ENCODE peak calls at places on chromosomes 5 and 9, in nine cellular contexts. P is AG08396; R is left ventricle myocardium inferior; L is cardiac fibroblast; Z is cerebellar cortex; F is naive thymus-derived CD8-positive, alpha-beta T cell; M is esophagus squamous epithelium; W is T-helper 17 cell; I is pancreas. E is an unnamed sample.

GRCh38 chr5:93611900-93612898 is 29.2 kb downstream of the NR2F1 start:
- DNase-seq in P (peak), R (no peak), L (no peak), Z (peak), F (no peak), M (no peak), W (no peak), I (no peak), E (no peak)

GRCh38 chr5:59206132-59206581 is 623.3 kb downstream of the RAB3C start:
- DNase-seq in P (no peak), R (no peak), L (peak), Z (no peak), F (no peak), M (no peak), W (no peak), I (no peak), E (no peak)

GRCh38 chr9:79145442-79145841 is 426.3 kb upstream of the TLE4 start:
- DNase-seq in P (no peak), R (no peak), L (no peak), Z (no peak), F (no peak), M (no peak), W (no peak), I (no peak), E (no peak)

GRCh38 chr9:134069536-134070399 is 1.9 kb upstream of the BRD3 start:
- DNase-seq in P (no peak), R (no peak), L (no peak), Z (no peak), F (no peak), M (no peak), W (no peak), I (no peak), E (no peak)

GRCh38 chr9:4866239-4866969 is 73.7 kb downstream of the RCL1 start:
- DNase-seq in P (no peak), R (no peak), L (no peak), Z (no peak), F (no peak), M (no peak), W (no peak), I (no peak), E (no peak)

GRCh38 chr5:92780057-92780456 is 801.0 kb downstream of the NR2F1-AS1 start:
- DNase-seq in P (no peak), R (no peak), L (no peak), Z (peak), F (no peak), M (no peak), W (no peak), I (no peak), E (no peak)

GRCh38 chr9:120916573-120916972 is 10.0 kb downstream of the TRAF1 start:
- DNase-seq in P (peak), R (peak), L (peak), Z (no peak), F (no peak), M (no peak), W (no peak), I (no peak), E (peak)

GRCh38 chr9:102101723-102102122 is 363.3 kb upstream of the GRIN3A start:
- DNase-seq in P (no peak), R (no peak), L (peak), Z (no peak), F (no peak), M (no peak), W (no peak), I (no peak), E (no peak)

GRCh38 chr9:109286981-109287380 is 33.9 kb downstream of the EPB41L4B start:
- DNase-seq in P (no peak), R (no peak), L (no peak), Z (no peak), F (no peak), M (no peak), W (no peak), I (no peak), E (peak)

GRCh38 chr5:113214606-113215323 is 220.0 kb downstream of the TSSK1B start:
- DNase-seq in P (no peak), R (no peak), L (no peak), Z (no peak), F (no peak), M (no peak), W (no peak), I (no peak), E (no peak)

GRCh38 chr5:172276214-172276613 is 7.3 kb downstream of the UBTD2 start:
- DNase-seq in P (peak), R (no peak), L (peak), Z (peak), F (no peak), M (no peak), W (no peak), I (no peak), E (no peak)

GRCh38 chr9:122206118-122207046 is 22.4 kb downstream of the LHX6 start:
- DNase-seq in P (peak), R (no peak), L (peak), Z (no peak), F (no peak), M (no peak), W (no peak), I (no peak), E (no peak)

GRCh38 chr9:14478175-14479165 is 164.5 kb upstream of the NFIB start:
- DNase-seq in P (no peak), R (no peak), L (peak), Z (no peak), F (no peak), M (no peak), W (no peak), I (no peak), E (no peak)

GRCh38 chr5:145887217-145887616 is 14.4 kb upstream of the GRXCR2 start:
- DNase-seq in P (no peak), R (no peak), L (peak), Z (no peak), F (no peak), M (no peak), W (no peak), I (no peak), E (no peak)

GRCh38 chr9:100160021-100160420 is 61.0 kb downstream of the INVS start:
- DNase-seq in P (no peak), R (no peak), L (no peak), Z (no peak), F (no peak), M (no peak), W (no peak), I (no peak), E (no peak)

GRCh38 chr5:10030219-10030831 is 219.4 kb downstream of the ATPSCKMT start:
- DNase-seq in P (no peak), R (no peak), L (peak), Z (no peak), F (no peak), M (no peak), W (no peak), I (no peak), E (no peak)

GRCh38 chr5:125065736-125066135 is 319.3 kb upstream of the ZNF608 start:
- DNase-seq in P (no peak), R (no peak), L (no peak), Z (no peak), F (no peak), M (no peak), W (no peak), I (no peak), E (no peak)

GRCh38 chr9:128550770-128551651 is 1.4 kb upstream of the SPTAN1 start:
- DNase-seq in P (peak), R (peak), L (peak), Z (peak), F (no peak), M (no peak), W (no peak), I (no peak), E (peak)

GRCh38 chr9:112180387-112180881 is 5.3 kb upstream of the SUSD1 start:
- DNase-seq in P (peak), R (no peak), L (no peak), Z (no peak), F (no peak), M (no peak), W (peak), I (no peak), E (no peak)

GRCh38 chr5:14298126-14298847 is 155.1 kb downstream of the TRIO start:
- DNase-seq in P (no peak), R (no peak), L (peak), Z (no peak), F (no peak), M (no peak), W (no peak), I (no peak), E (no peak)

GRCh38 chr9:128892223-128892892 is 10.4 kb downstream of the LRRC8A start:
- DNase-seq in P (peak), R (peak), L (peak), Z (peak), F (no peak), M (peak), W (no peak), I (peak), E (peak)

GRCh38 chr9:70924380-70924779 is 197.0 kb downstream of the TRPM3 start:
- DNase-seq in P (peak), R (no peak), L (peak), Z (peak), F (no peak), M (no peak), W (no peak), I (no peak), E (no peak)

GRCh38 chr5:159536626-159537025 is 206.3 kb upstream of the IL12B start:
- DNase-seq in P (no peak), R (no peak), L (no peak), Z (no peak), F (no peak), M (no peak), W (no peak), I (no peak), E (no peak)

GRCh38 chr9:82054264-82055015 is 65.9 kb downstream of the SPATA31D1 start:
- DNase-seq in P (no peak), R (no peak), L (no peak), Z (peak), F (no peak), M (no peak), W (no peak), I (no peak), E (no peak)

GRCh38 chr5:153157156-153157555 is 333.3 kb upstream of the GRIA1 start:
- DNase-seq in P (no peak), R (no peak), L (peak), Z (no peak), F (no peak), M (no peak), W (no peak), I (no peak), E (no peak)

GRCh38 chr5:32779754-32780415 is 68.8 kb downstream of the NPR3 start:
- DNase-seq in P (no peak), R (no peak), L (no peak), Z (no peak), F (no peak), M (no peak), W (no peak), I (no peak), E (no peak)